ENCODE peak calls at places on chromosome 12, in nine cellular contexts. Y is HCT116, X is fibroblast of lung, O is endothelial cell of umbilical vein, S is HepG2, M is PC-9, D is mesendoderm, N is K562, F is hepatocyte. T is an unnamed sample. For H3K79me2 and H3K27me3, the result is how much of the 10 kb centered on the place peaks cover.

GRCh38 chr12:72102150-72102549 is 163.5 kb downstream of the TPH2 start:
- DNase-seq in Y (no peak), X (no peak), O (no peak), S (no peak), M (no peak), D (peak), N (no peak), F (no peak), T (no peak)

GRCh38 chr12:25236190-25236589 is 14.5 kb downstream of the KRAS start:
- DNase-seq in Y (no peak), X (peak), O (no peak), S (no peak), M (no peak), D (no peak), N (no peak), F (no peak), T (no peak)

GRCh38 chr12:51371295-51371953 is 19.8 kb downstream of the GALNT6 start:
- DNase-seq in Y (peak), X (peak), O (peak), S (peak), M (peak), D (peak), N (no peak), F (peak), T (no peak)

GRCh38 chr12:131994589-131994988 is 44.8 kb downstream of the EP400 start:
- DNase-seq in Y (no peak), X (no peak), O (no peak), S (no peak), M (no peak), D (no peak), N (no peak), F (no peak), T (no peak)

GRCh38 chr12:111775205-111776193 is 8.8 kb downstream of the ALDH2 start:
- DNase-seq in Y (no peak), X (peak), O (peak), S (peak), M (no peak), D (peak), N (peak), F (peak), T (peak)

GRCh38 chr12:39931857-39932256 is 174.0 kb downstream of the SLC2A13 start:
- DNase-seq in Y (no peak), X (no peak), O (no peak), S (no peak), M (no peak), D (no peak), N (no peak), F (no peak), T (no peak)

GRCh38 chr12:559208-559905 is 99.6 kb downstream of the B4GALNT3 start:
- DNase-seq in Y (no peak), X (no peak), O (no peak), S (no peak), M (no peak), D (no peak), N (no peak), F (no peak), T (no peak)

GRCh38 chr12:82817368-82817767 is 130.7 kb downstream of the TMTC2 start:
- DNase-seq in Y (no peak), X (peak), O (peak), S (no peak), M (no peak), D (no peak), N (no peak), F (no peak), T (no peak)

GRCh38 chr12:117857632-117858274 is 111.0 kb downstream of the KSR2 start:
- DNase-seq in Y (no peak), X (peak), O (peak), S (peak), M (peak), D (peak), N (peak), F (peak), T (peak)

DNA sequence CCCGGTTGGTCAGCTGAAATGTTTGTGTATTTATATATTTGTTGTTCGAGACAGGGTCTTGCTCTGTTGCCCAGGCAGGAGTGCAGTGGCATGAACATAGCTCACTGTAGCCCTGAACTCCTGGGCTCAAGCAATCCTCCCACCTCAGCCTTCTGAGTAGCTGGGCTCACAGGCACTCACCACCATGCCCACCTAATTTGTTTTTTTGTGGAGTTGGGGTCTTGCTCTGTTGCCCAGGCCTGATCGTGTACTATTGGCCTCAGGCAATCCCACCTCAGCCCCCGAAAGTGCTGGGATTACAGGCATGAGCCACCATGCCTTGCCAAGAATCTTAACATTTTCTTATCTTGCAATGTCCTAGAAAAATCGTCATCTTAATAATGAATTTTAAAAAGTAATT is 3.3 kb downstream of the RAN start:
- DNase-seq in Y (no peak), X (no peak), O (no peak), S (no peak), M (no peak), D (no peak), N (no peak), F (no peak), T (no peak)
- H3K4me2 ChIP-seq in Y (no peak), X (no peak), O (no peak), S (no peak), M (no peak), D (no peak), N (no peak), F (no peak), T (no peak)

GRCh38 chr12:89642959-89643358 is 65.7 kb downstream of the ATP2B1 start:
- DNase-seq in Y (no peak), X (no peak), O (no peak), S (no peak), M (no peak), D (no peak), N (no peak), F (no peak), T (no peak)
- H3K79me2 ChIP-seq in Y (under half), X (under half), O (under half), S (under half), M (under half), D (under half), N (under half), F (half or more), T (under half)

DNA sequence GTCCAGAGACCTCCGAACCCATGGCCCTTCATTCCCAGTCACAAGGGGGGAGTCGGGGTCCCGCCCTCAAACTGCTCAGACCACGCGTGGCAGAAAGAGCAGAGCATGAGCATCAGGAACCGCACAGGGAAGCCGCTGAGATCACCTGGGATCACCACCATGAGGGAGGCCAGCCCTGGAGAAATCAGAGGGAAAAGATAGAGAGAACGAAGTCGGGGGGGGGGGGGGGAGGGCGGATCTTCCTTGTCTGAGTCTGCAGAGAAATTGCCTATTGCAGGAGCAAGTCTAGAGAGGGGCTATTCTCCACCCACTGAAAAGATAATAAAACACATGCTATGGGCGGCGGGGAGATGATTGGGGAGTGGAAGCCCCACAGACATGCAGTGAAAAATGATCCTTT is 884 bp upstream of the TMEM132C start:
- DNase-seq in Y (no peak), X (no peak), O (no peak), S (no peak), M (no peak), D (no peak), N (no peak), F (no peak), T (no peak)
- H3K27me3 ChIP-seq in Y (under half), X (under half), O (under half), S (under half), M (under half), D (under half), N (under half), F (half or more), T (under half)

GRCh38 chr12:3041558-3042164 is 35.5 kb upstream of the TSPAN9 start:
- DNase-seq in Y (peak), X (peak), O (peak), S (peak), M (peak), D (peak), N (peak), F (peak), T (peak)

GRCh38 chr12:3043406-3043805 is 33.8 kb upstream of the TSPAN9 start:
- DNase-seq in Y (no peak), X (no peak), O (no peak), S (no peak), M (no peak), D (no peak), N (no peak), F (no peak), T (no peak)

GRCh38 chr12:3042394-3042793 is 34.8 kb upstream of the TSPAN9 start:
- DNase-seq in Y (no peak), X (no peak), O (no peak), S (no peak), M (no peak), D (no peak), N (no peak), F (no peak), T (peak)

GRCh38 chr12:3044141-3044630 is 33.0 kb upstream of the TSPAN9 start:
- DNase-seq in Y (no peak), X (no peak), O (no peak), S (no peak), M (no peak), D (no peak), N (no peak), F (no peak), T (no peak)

GRCh38 chr12:3042826-3043225 is 34.4 kb upstream of the TSPAN9 start:
- DNase-seq in Y (no peak), X (no peak), O (no peak), S (no peak), M (no peak), D (no peak), N (no peak), F (no peak), T (no peak)
- H3K4me2 ChIP-seq in Y (no peak), X (no peak), O (no peak), S (no peak), M (no peak), D (no peak), N (no peak), F (no peak), T (peak)

GRCh38 chr12:11147420-11147819 is 13.0 kb upstream of the TAS2R30 start:
- DNase-seq in Y (no peak), X (no peak), O (no peak), S (no peak), M (no peak), D (no peak), N (no peak), F (no peak), T (no peak)
- H3K79me2 ChIP-seq in Y (half or more), X (under half), O (under half), S (under half), M (under half), D (under half), N (under half), F (half or more), T (half or more)

DNA sequence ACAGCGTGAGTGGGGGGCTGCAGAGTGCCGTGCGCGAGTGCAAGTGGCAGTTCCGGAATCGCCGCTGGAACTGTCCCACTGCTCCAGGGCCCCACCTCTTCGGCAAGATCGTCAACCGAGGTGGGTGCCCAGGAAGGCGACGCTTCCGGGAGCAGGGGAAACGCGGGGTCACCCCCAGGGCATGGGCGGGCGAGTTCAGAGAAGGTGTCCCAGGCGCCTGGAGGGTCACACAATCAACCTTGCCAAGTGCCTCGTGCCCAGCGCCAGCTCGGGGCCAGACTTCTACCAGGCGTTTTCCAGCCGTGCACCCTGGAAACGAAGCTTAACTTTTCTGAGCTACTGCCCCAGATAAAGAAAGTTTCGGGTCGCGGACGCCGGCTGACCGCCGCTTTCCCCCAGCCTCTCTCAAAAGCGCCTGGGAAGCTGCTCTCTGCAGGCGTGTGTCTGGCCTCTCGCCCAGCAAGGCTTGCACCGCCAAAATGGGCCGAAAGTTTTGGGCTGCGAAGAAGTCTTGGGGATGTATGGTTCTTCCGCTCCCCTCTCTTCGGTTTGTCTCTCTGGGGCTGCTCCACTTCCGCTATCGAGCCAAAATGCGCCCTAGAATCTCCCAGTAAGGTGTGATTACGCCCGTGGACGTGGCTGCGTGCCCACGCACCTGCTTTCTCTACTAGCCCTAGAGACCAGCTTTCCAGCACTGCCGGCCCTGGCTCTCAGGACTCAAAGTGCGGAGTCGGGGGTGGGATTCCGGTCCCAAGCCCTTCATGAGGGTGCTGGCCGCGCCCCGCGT is 1.7 kb downstream of the WNT1 start:
- DNase-seq in Y (no peak), X (no peak), O (no peak), S (no peak), M (no peak), D (no peak), N (no peak), F (no peak), T (peak)
- H3K27me3 ChIP-seq in Y (under half), X (half or more), O (half or more), S (half or more), M (half or more), D (half or more), N (half or more), F (half or more), T (under half)

T was measured in Karpas-422.